ENCODE peak calls at places on chromosomes 13 and 19, in seven cellular contexts. S is body of pancreas; M is heart right ventricle; Y is PC-9; O is CD4-positive, alpha-beta T cell; L is thoracic aorta; V is heart left ventricle. P is an unnamed sample.

GRCh38 chr19:5086232-5086631 is 117.3 kb downstream of the KDM4B start:
- DNase-seq in S (no peak), V (no peak), Y (no peak), M (no peak), O (no peak), L (no peak), P (no peak)

GRCh38 chr13:52845766-52846566 is 2.5 kb downstream of the PCDH8 start:
- DNase-seq in S (peak; percentile 27), O (no peak), L (no peak), Y (no peak), V (no peak), M (peak; percentile 21), P (no peak)

GRCh38 chr19:39140195-39140516 is 14.6 kb downstream of the PAK4 start:
- DNase-seq in M (no peak), L (no peak), V (no peak), Y (no peak), S (no peak), O (no peak), P (no peak)

GRCh38 chr19:29084266-29084665 is 128.7 kb downstream of the UQCRFS1 start:
- DNase-seq in O (no peak), Y (no peak), V (no peak), L (no peak), S (no peak), M (no peak), P (no peak)

GRCh38 chr19:40262422-40262821 is 22.7 kb downstream of the AKT2 start:
- DNase-seq in L (no peak), Y (no peak), V (no peak), M (no peak), O (no peak), S (no peak), P (no peak)

GRCh38 chr13:40668335-40668734 is 1.9 kb upstream of the FOXO1 start:
- DNase-seq in L (no peak), Y (no peak), V (peak; percentile 50), O (peak; percentile 8), S (no peak), M (peak; percentile 38), P (peak; percentile 81)

GRCh38 chr13:64917566-64917965 is 2312.6 kb downstream of the PCDH9 start:
- DNase-seq in S (no peak), O (no peak), Y (no peak), M (no peak), L (no peak), V (no peak), P (no peak)

GRCh38 chr13:40433577-40433976 is 232.9 kb downstream of the FOXO1 start:
- DNase-seq in S (no peak), O (peak; percentile 24), L (no peak), Y (no peak), M (no peak), V (no peak), P (no peak)

GRCh38 chr13:94546071-94546839 is 49.7 kb downstream of the TGDS start:
- DNase-seq in O (no peak), M (no peak), S (no peak), Y (no peak), L (no peak), V (no peak), P (no peak)

GRCh38 chr13:90752070-90752469 is 595.4 kb upstream of the MIR17HG start:
- DNase-seq in V (no peak), L (no peak), S (no peak), O (no peak), M (no peak), Y (no peak), P (no peak)

GRCh38 chr19:4140237-4140711 is 13.2 kb upstream of the CREB3L3 start:
- DNase-seq in L (no peak), M (no peak), O (no peak), S (peak; percentile 50), V (no peak), Y (peak; percentile 45), P (no peak)

GRCh38 chr13:47291116-47291656 is 394.3 kb upstream of the HTR2A start:
- DNase-seq in S (no peak), V (no peak), L (no peak), O (no peak), M (no peak), Y (no peak), P (no peak)

GRCh38 chr13:98681017-98681416 is 71.5 kb downstream of the SLC15A1 start:
- DNase-seq in L (no peak), O (no peak), M (no peak), Y (no peak), V (no peak), S (no peak), P (no peak)

GRCh38 chr13:26999499-26999898 is 172.1 kb downstream of the USP12 start:
- DNase-seq in Y (no peak), S (no peak), L (no peak), M (no peak), O (no peak), V (no peak), P (no peak)

GRCh38 chr13:30307194-30307965 is at the start of gene KATNAL1:
- DNase-seq in M (peak; percentile 85), Y (no peak), V (peak; percentile 89), S (peak; percentile 76), O (peak; percentile 56), L (peak; percentile 8), P (peak; percentile 79)

GRCh38 chr19:39818626-39819097 is 15.3 kb downstream of the DYRK1B start:
- DNase-seq in O (no peak), L (no peak), V (no peak), Y (no peak), M (no peak), S (no peak), P (no peak)

GRCh38 chr13:68369739-68370138 is 1139.6 kb upstream of the PCDH9 start:
- DNase-seq in Y (no peak), S (no peak), L (no peak), M (no peak), V (no peak), O (no peak), P (no peak)

GRCh38 chr19:497476-497860 is 1.2 kb downstream of the MADCAM1 start:
- DNase-seq in O (no peak), M (no peak), V (no peak), Y (no peak), S (no peak), L (no peak), P (no peak)

GRCh38 chr19:46624958-46625661 is at the start of gene PTGIR:
- DNase-seq in O (no peak), V (peak; percentile 87), L (peak; percentile 82), Y (no peak), M (peak; percentile 78), S (peak; percentile 46), P (peak; percentile 92)

GRCh38 chr19:13401388-13401787 is 104.9 kb downstream of the CACNA1A start:
- DNase-seq in V (no peak), Y (no peak), L (no peak), S (no peak), O (no peak), M (no peak), P (no peak)

GRCh38 chr19:10510301-10510802 is 6.9 kb downstream of the S1PR5 start:
- DNase-seq in V (no peak), M (no peak), L (no peak), S (no peak), O (peak; percentile 24), Y (peak; percentile 75), P (no peak)

GRCh38 chr19:49059056-49059455 is 1.5 kb upstream of the CGB7 start:
- DNase-seq in V (no peak), Y (no peak), O (no peak), S (no peak), M (no peak), L (no peak), P (no peak)

GRCh38 chr19:48480476-48481190 is 11.5 kb downstream of the CYTH2 start:
- DNase-seq in S (peak; percentile 59), M (peak; percentile 64), V (no peak), L (no peak), Y (no peak), O (peak; percentile 43), P (peak; percentile 75)

GRCh38 chr19:2424686-2425621 is 2.4 kb downstream of the TIMM13 start:
- DNase-seq in M (peak; percentile 47), O (no peak), Y (no peak), V (peak; percentile 67), S (peak; percentile 76), L (no peak), P (no peak)

GRCh38 chr13:44388427-44388826 is 14.8 kb downstream of the SERP2 start:
- DNase-seq in M (no peak), Y (no peak), L (no peak), V (peak; percentile 66), O (no peak), S (no peak), P (no peak)

GRCh38 chr19:44848805-44849457 is 2.8 kb downstream of the NECTIN2 start:
- DNase-seq in V (no peak), Y (no peak), M (peak; percentile 35), S (no peak), L (no peak), O (no peak), P (no peak)

GRCh38 chr19:6970478-6970877 is 50.8 kb downstream of the MBD3L2B start:
- DNase-seq in S (no peak), M (no peak), O (no peak), Y (no peak), L (no peak), V (no peak), P (no peak)
- H3K27ac ChIP-seq in S (no peak overlapping the region), M (no peak overlapping the region), O (no peak overlapping the region), Y (no peak overlapping the region), L (no peak overlapping the region), V (no peak overlapping the region), P (no peak overlapping the region)

GRCh38 chr13:49421391-49421790 is 22.5 kb downstream of the CAB39L start:
- DNase-seq in L (no peak), M (no peak), Y (no peak), V (no peak), S (peak; percentile 23), O (no peak), P (no peak)
- TF ChIP-seq CTCF in L (no peak), M (no peak), Y (no peak), V (no peak), S (peak; percentile 26), O (no peak), P (no peak)

GRCh38 chr13:109157275-109157674 is 527.9 kb downstream of the MYO16 start:
- DNase-seq in O (no peak), Y (peak; percentile 90), L (no peak), M (no peak), V (no peak), S (no peak), P (no peak)

GRCh38 chr13:109154146-109154545 is 524.7 kb downstream of the MYO16 start:
- DNase-seq in L (no peak), O (no peak), S (no peak), M (no peak), Y (peak; percentile 50), V (no peak), P (no peak)

GRCh38 chr13:109156181-109156935 is 526.9 kb downstream of the MYO16 start:
- DNase-seq in Y (peak; percentile 98), M (peak; percentile 54), L (no peak), O (no peak), V (peak; percentile 38), S (no peak), P (no peak)

GRCh38 chr13:109154546-109154945 is 525.1 kb downstream of the MYO16 start:
- DNase-seq in M (no peak), S (no peak), O (no peak), Y (peak; percentile 73), V (no peak), L (no peak), P (no peak)

GRCh38 chr13:109155301-109155761 is 525.9 kb downstream of the MYO16 start:
- DNase-seq in Y (peak; percentile 98), O (no peak), M (no peak), L (no peak), V (no peak), S (no peak), P (no peak)
- H3K27ac ChIP-seq in Y (peak overlapping the region; percentile 96), O (no peak overlapping the region), M (no peak overlapping the region), L (peak overlapping the region; percentile 78), V (no peak overlapping the region), S (no peak overlapping the region), P (peak overlapping the region; percentile 65)

GRCh38 chr13:41988244-41988643 is 27.3 kb upstream of the VWA8 start:
- DNase-seq in V (no peak), S (no peak), Y (no peak), L (no peak), O (no peak), M (no peak), P (no peak)
- TF ChIP-seq CTCF in V (no peak), S (no peak), Y (no peak), L (no peak), O (no peak), M (no peak), P (no peak)

P was measured in right atrium auricular region.